ENCODE peak calls at places on chromosomes 16 and 17, in six cellular contexts. One of them, this sample, is unnamed.
A peak's percentile ranks its signal among the peaks of the same experiment; 100 is the strongest.

GRCh38 chr16:89538286-89538685 is 22.2 kb upstream of the RPL13 start:
- DNase-seq in testis: no peak
- DNase-seq in body of pancreas: no peak
- DNase-seq in upper lobe of left lung: no peak
- DNase-seq in sigmoid colon: no peak
- DNase-seq in heart left ventricle: no peak
- DNase-seq in this sample: no peak

GRCh38 chr16:24848065-24848464 is 2.3 kb downstream of the SLC5A11 start:
- DNase-seq in testis: no peak
- DNase-seq in body of pancreas: no peak
- DNase-seq in upper lobe of left lung: no peak
- DNase-seq in sigmoid colon: peak; percentile 20
- DNase-seq in heart left ventricle: no peak
- DNase-seq in this sample: no peak

GRCh38 chr16:35711435-35711834 is 2252.0 kb downstream of the TP53TG3F start:
- DNase-seq in testis: no peak
- DNase-seq in body of pancreas: no peak
- DNase-seq in upper lobe of left lung: no peak
- DNase-seq in sigmoid colon: no peak
- DNase-seq in heart left ventricle: no peak
- DNase-seq in this sample: peak; percentile 20

GRCh38 chr16:21162661-21163151 is 4.2 kb downstream of the LDAF1 start:
- DNase-seq in testis: peak; percentile 70
- DNase-seq in body of pancreas: peak; percentile 67
- DNase-seq in upper lobe of left lung: no peak
- DNase-seq in sigmoid colon: peak; percentile 77
- DNase-seq in heart left ventricle: peak; percentile 72
- DNase-seq in this sample: no peak

GRCh38 chr16:86012221-86012620 is 113.3 kb downstream of the IRF8 start:
- DNase-seq in testis: no peak
- DNase-seq in body of pancreas: no peak
- DNase-seq in upper lobe of left lung: no peak
- DNase-seq in sigmoid colon: no peak
- DNase-seq in heart left ventricle: no peak
- DNase-seq in this sample: peak; percentile 5

GRCh38 chr17:17156107-17156506 is 50.0 kb downstream of the PLD6 start:
- DNase-seq in testis: no peak
- DNase-seq in body of pancreas: no peak
- DNase-seq in upper lobe of left lung: no peak
- DNase-seq in sigmoid colon: no peak
- DNase-seq in heart left ventricle: no peak
- DNase-seq in this sample: no peak

GRCh38 chr16:20851601-20852000 is 45.3 kb downstream of the REXO5 start:
- DNase-seq in testis: peak; percentile 92
- DNase-seq in body of pancreas: peak; percentile 54
- DNase-seq in upper lobe of left lung: peak; percentile 82
- DNase-seq in sigmoid colon: peak; percentile 94
- DNase-seq in heart left ventricle: peak; percentile 91
- DNase-seq in this sample: peak; percentile 91

GRCh38 chr16:50599494-50599893 is 51.3 kb downstream of the NKD1 start:
- DNase-seq in testis: no peak
- DNase-seq in body of pancreas: no peak
- DNase-seq in upper lobe of left lung: no peak
- DNase-seq in sigmoid colon: no peak
- DNase-seq in heart left ventricle: peak; percentile 38
- DNase-seq in this sample: no peak

GRCh38 chr17:82648761-82649474 is 674 bp upstream of the WDR45B start:
- DNase-seq in testis: peak; percentile 50
- DNase-seq in body of pancreas: peak; percentile 43
- DNase-seq in upper lobe of left lung: peak; percentile 36
- DNase-seq in sigmoid colon: peak; percentile 87
- DNase-seq in heart left ventricle: peak; percentile 67
- DNase-seq in this sample: no peak

GRCh38 chr16:30656974-30657865 is 1.0 kb upstream of the FBRS start:
- DNase-seq in testis: no peak
- DNase-seq in body of pancreas: no peak
- DNase-seq in upper lobe of left lung: peak; percentile 35
- DNase-seq in sigmoid colon: no peak
- DNase-seq in heart left ventricle: no peak
- DNase-seq in this sample: no peak

GRCh38 chr17:40307691-40308289 is 1.2 kb upstream of the RARA start:
- DNase-seq in testis: no peak
- DNase-seq in body of pancreas: no peak
- DNase-seq in upper lobe of left lung: peak; percentile 71
- DNase-seq in sigmoid colon: peak; percentile 62
- DNase-seq in heart left ventricle: no peak
- DNase-seq in this sample: peak; percentile 52

GRCh38 chr16:85612801-85613608 is at the start of gene GSE1:
- DNase-seq in testis: peak; percentile 94
- DNase-seq in body of pancreas: peak; percentile 99
- DNase-seq in upper lobe of left lung: peak; percentile 98
- DNase-seq in sigmoid colon: peak; percentile 96
- DNase-seq in heart left ventricle: peak; percentile 96
- DNase-seq in this sample: peak; percentile 95

DNA sequence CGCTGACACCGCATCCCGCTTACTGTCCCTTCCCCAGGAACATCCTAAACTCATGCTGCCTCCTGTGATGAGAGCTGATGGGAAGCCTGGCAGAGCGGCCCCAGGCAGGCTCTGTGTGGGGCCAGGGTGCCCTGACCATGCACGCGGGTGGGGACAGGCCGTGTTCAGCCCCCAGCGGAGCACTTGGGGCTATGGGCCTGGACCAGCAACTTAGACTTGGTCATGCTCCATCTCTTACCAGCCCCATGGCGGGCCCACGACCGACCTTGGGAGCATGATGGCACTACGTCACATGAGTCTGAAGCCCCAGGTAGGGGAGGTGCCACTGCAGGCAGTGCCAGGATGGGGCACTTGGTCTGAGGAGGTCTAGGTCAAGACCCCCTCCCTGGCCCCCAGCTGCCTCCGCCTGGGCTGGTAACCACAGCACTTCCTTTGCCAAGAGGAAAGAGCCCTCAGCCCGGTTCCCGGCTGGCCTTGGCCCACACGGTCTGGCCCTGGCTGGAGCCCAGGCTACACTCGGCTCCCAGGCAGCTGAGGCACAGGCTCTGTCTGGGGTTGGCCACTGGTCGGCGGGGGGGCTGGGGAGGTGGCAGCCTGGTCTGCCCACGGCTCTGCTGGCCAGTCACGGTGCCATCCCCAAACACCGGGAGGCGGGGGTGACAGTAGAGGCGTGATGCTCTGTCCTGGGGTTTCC is 25.7 kb downstream of the BAHCC1 start:
- DNase-seq in testis: no peak
- DNase-seq in body of pancreas: peak; percentile 73
- DNase-seq in upper lobe of left lung: peak; percentile 70
- DNase-seq in sigmoid colon: no peak
- DNase-seq in heart left ventricle: peak; percentile 78
- DNase-seq in this sample: no peak
- TF ChIP-seq POLR2A in testis: no peak
- TF ChIP-seq POLR2A in body of pancreas: peak; percentile 24
- TF ChIP-seq POLR2A in upper lobe of left lung: no peak
- TF ChIP-seq POLR2A in sigmoid colon: no peak
- TF ChIP-seq POLR2A in heart left ventricle: no peak
- TF ChIP-seq POLR2A in this sample: no peak

DNA sequence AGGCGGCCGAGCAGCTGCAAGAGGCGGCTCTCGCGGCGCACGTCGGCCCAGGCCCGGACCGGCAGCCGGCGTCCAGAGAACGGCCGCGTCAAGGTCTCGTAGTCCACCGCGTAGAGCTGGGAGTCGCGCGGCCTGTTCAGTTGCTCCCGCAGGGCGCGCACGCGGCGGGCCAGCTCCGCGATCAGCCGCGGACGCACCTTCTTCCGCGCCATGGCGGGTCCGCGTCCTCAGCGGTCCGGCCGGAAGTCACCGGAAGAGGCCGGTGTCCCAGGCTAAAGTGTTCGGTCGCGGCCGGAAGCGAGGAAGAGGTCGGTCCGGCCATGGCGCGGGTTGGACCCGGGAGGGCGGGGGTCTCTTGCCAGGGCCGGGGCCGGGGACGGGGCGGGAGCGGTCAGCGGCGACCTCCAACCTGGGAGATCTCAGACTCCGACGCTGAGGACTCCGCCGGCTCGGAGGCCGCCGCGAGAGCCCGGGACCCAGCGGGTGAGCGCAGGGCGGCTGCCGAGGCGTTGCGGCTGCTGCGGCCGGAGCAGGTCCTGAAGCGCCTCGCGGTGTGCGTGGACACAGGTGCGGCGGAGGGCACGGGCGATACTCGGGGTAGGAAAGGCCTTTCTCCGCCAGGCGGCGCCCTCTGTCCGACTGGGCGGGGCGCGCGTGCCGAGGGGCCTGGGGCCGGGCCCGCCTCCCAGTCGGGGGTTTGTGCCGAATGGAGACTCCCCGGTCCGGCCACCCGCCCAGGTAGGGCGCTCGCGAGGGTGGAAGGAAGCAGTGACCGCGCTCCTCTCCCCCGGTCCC is at the start of gene MRPS34:
- DNase-seq in testis: peak; percentile 85
- DNase-seq in body of pancreas: peak; percentile 87
- DNase-seq in upper lobe of left lung: peak; percentile 84
- DNase-seq in sigmoid colon: peak; percentile 90
- DNase-seq in heart left ventricle: peak; percentile 83
- DNase-seq in this sample: peak; percentile 93
- TF ChIP-seq POLR2A in testis: no peak
- TF ChIP-seq POLR2A in body of pancreas: peak; percentile 72
- TF ChIP-seq POLR2A in upper lobe of left lung: peak; percentile 85
- TF ChIP-seq POLR2A in sigmoid colon: peak; percentile 68
- TF ChIP-seq POLR2A in heart left ventricle: peak; percentile 69
- TF ChIP-seq POLR2A in this sample: no peak

GRCh38 chr16:81901483-81901882 is 109.8 kb downstream of the SDR42E1 start:
- DNase-seq in testis: no peak
- DNase-seq in body of pancreas: peak; percentile 12
- DNase-seq in upper lobe of left lung: peak; percentile 52
- DNase-seq in sigmoid colon: peak; percentile 59
- DNase-seq in heart left ventricle: no peak
- DNase-seq in this sample: no peak
- TF ChIP-seq POLR2A in testis: no peak
- TF ChIP-seq POLR2A in body of pancreas: no peak
- TF ChIP-seq POLR2A in upper lobe of left lung: no peak
- TF ChIP-seq POLR2A in sigmoid colon: no peak
- TF ChIP-seq POLR2A in heart left ventricle: no peak
- TF ChIP-seq POLR2A in this sample: no peak

DNA sequence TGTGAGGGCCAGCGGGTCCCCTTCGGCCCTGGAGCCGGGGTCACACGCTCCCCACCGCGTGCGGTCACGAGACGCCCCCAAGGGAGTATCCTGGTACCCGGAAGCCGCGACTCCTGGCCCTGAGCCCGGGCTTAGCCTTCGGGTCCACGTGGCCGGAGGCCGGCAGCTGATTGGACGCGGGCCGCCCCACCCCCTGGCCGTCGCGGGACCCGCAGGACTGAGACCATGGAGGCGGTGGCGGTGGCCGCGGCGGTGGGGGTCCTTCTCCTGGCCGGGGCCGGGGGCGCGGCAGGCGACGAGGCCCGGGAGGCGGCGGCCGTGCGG is at the start of gene NAGLU:
- DNase-seq in testis: peak; percentile 98
- DNase-seq in body of pancreas: peak; percentile 99
- DNase-seq in upper lobe of left lung: peak; percentile 98
- DNase-seq in sigmoid colon: peak; percentile 99
- DNase-seq in heart left ventricle: peak; percentile 97
- DNase-seq in this sample: peak; percentile 98
- TF ChIP-seq POLR2A in testis: peak; percentile 58
- TF ChIP-seq POLR2A in body of pancreas: peak; percentile 54
- TF ChIP-seq POLR2A in upper lobe of left lung: peak; percentile 85
- TF ChIP-seq POLR2A in sigmoid colon: peak; percentile 58
- TF ChIP-seq POLR2A in heart left ventricle: peak; percentile 72
- TF ChIP-seq POLR2A in this sample: no peak

GRCh38 chr17:36144981-36145729 is 31.3 kb downstream of the TBC1D3B start:
- DNase-seq in testis: no peak
- DNase-seq in body of pancreas: no peak
- DNase-seq in upper lobe of left lung: no peak
- DNase-seq in sigmoid colon: no peak
- DNase-seq in heart left ventricle: no peak
- DNase-seq in this sample: no peak

GRCh38 chr17:36151891-36152638 is 24.4 kb downstream of the TBC1D3B start:
- DNase-seq in testis: no peak
- DNase-seq in body of pancreas: no peak
- DNase-seq in upper lobe of left lung: no peak
- DNase-seq in sigmoid colon: no peak
- DNase-seq in heart left ventricle: no peak
- DNase-seq in this sample: no peak

GRCh38 chr17:36147601-36148000 is 28.8 kb downstream of the TBC1D3B start:
- DNase-seq in testis: no peak
- DNase-seq in body of pancreas: no peak
- DNase-seq in upper lobe of left lung: no peak
- DNase-seq in sigmoid colon: no peak
- DNase-seq in heart left ventricle: no peak
- DNase-seq in this sample: no peak

GRCh38 chr17:36149296-36149820 is 27.1 kb downstream of the TBC1D3B start:
- DNase-seq in testis: peak; percentile 72
- DNase-seq in body of pancreas: peak; percentile 7
- DNase-seq in upper lobe of left lung: no peak
- DNase-seq in sigmoid colon: peak; percentile 64
- DNase-seq in heart left ventricle: peak; percentile 43
- DNase-seq in this sample: no peak

DNA sequence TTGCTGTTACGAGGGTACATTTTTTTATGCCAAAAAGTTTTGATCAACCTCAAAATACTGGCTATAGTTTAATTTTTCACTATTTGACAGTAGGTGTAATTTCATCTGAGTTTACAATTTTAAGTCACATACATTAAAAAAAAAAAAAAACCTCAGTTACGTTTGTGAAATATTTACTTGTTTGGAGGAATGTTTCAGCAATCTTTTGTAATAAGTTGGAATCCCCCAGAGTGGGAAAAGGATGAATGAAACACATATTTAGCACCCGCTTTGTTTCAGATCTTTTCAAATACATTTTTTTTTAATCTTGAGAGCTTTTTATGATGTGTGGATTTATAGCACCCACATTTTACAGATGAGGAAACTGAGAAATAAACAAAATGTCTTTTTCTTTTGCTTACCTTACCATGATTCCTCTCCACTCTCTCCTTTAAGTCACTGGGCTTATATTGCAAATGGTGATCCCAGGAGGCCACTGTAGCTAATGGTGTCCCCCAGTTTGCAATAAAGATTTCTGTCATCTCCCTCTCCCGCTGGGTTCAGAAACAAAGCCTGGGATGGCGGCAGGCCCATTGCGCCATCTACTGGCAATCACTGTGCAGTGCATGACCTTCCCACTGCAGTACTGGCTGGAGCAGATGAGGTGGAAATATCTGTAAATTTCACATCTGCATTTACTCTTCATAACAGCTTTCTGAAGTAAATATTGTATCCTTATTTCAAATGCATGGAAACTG is 27.7 kb downstream of the TBC1D3B start:
- DNase-seq in testis: peak; percentile 90
- DNase-seq in body of pancreas: peak; percentile 62
- DNase-seq in upper lobe of left lung: peak; percentile 75
- DNase-seq in sigmoid colon: peak; percentile 76
- DNase-seq in heart left ventricle: peak; percentile 71
- DNase-seq in this sample: peak; percentile 75
- TF ChIP-seq POLR2A in testis: no peak
- TF ChIP-seq POLR2A in body of pancreas: no peak
- TF ChIP-seq POLR2A in upper lobe of left lung: no peak
- TF ChIP-seq POLR2A in sigmoid colon: no peak
- TF ChIP-seq POLR2A in heart left ventricle: no peak
- TF ChIP-seq POLR2A in this sample: no peak

GRCh38 chr17:36877001-36877400 is 60.3 kb upstream of the LHX1 start:
- DNase-seq in testis: no peak
- DNase-seq in body of pancreas: no peak
- DNase-seq in upper lobe of left lung: no peak
- DNase-seq in sigmoid colon: no peak
- DNase-seq in heart left ventricle: no peak
- DNase-seq in this sample: no peak
- TF ChIP-seq POLR2A in testis: no peak
- TF ChIP-seq POLR2A in body of pancreas: no peak
- TF ChIP-seq POLR2A in upper lobe of left lung: no peak
- TF ChIP-seq POLR2A in sigmoid colon: no peak
- TF ChIP-seq POLR2A in heart left ventricle: no peak
- TF ChIP-seq POLR2A in this sample: no peak